ENCODE peak calls at places on chromosome 12, in eight cellular contexts. One of them, this sample, is unnamed.

GRCh38 chr12:13100610-13100881 is 2.9 kb downstream of the GSG1 start:
- DNase-seq in endothelial cell: no peak
- DNase-seq in GM10248: no peak
- DNase-seq in astrocyte: no peak
- DNase-seq in WTC11: no peak
- DNase-seq in neural progenitor cell: no peak
- DNase-seq in K562: no peak
- DNase-seq in ovary: no peak
- DNase-seq in this sample: no peak

GRCh38 chr12:29796823-29797263 is 13.1 kb upstream of the TMTC1 start:
- DNase-seq in GM10248: no peak
- DNase-seq in K562: no peak
- DNase-seq in astrocyte: peak
- DNase-seq in endothelial cell: no peak
- DNase-seq in WTC11: no peak
- DNase-seq in ovary: no peak
- DNase-seq in neural progenitor cell: peak
- DNase-seq in this sample: no peak

GRCh38 chr12:52524898-52525591 is 4.9 kb upstream of the KRT5 start:
- DNase-seq in K562: no peak
- DNase-seq in endothelial cell: no peak
- DNase-seq in neural progenitor cell: no peak
- DNase-seq in astrocyte: no peak
- DNase-seq in GM10248: no peak
- DNase-seq in WTC11: no peak
- DNase-seq in ovary: no peak
- DNase-seq in this sample: no peak

GRCh38 chr12:49121047-49121696 is 10.0 kb downstream of the TUBA1B start:
- DNase-seq in ovary: no peak
- DNase-seq in K562: peak
- DNase-seq in WTC11: peak
- DNase-seq in endothelial cell: peak
- DNase-seq in astrocyte: peak
- DNase-seq in GM10248: peak
- DNase-seq in neural progenitor cell: peak
- DNase-seq in this sample: peak

GRCh38 chr12:118680361-118680963 is 300.9 kb upstream of the SRRM4 start:
- DNase-seq in GM10248: no peak
- DNase-seq in neural progenitor cell: peak
- DNase-seq in endothelial cell: peak
- DNase-seq in WTC11: peak
- DNase-seq in ovary: no peak
- DNase-seq in K562: peak
- DNase-seq in astrocyte: no peak
- DNase-seq in this sample: peak

GRCh38 chr12:100716949-100717732 is 77.4 kb upstream of the ANO4 start:
- DNase-seq in endothelial cell: peak
- DNase-seq in K562: no peak
- DNase-seq in ovary: peak
- DNase-seq in astrocyte: peak
- DNase-seq in neural progenitor cell: peak
- DNase-seq in GM10248: no peak
- DNase-seq in WTC11: peak
- DNase-seq in this sample: peak

GRCh38 chr12:39892146-39892545 is 213.7 kb downstream of the SLC2A13 start:
- DNase-seq in WTC11: no peak
- DNase-seq in GM10248: no peak
- DNase-seq in ovary: no peak
- DNase-seq in endothelial cell: no peak
- DNase-seq in neural progenitor cell: no peak
- DNase-seq in K562: no peak
- DNase-seq in astrocyte: no peak
- DNase-seq in this sample: no peak

GRCh38 chr12:84276215-84276614 is 636.4 kb downstream of the SLC6A15 start:
- DNase-seq in K562: no peak
- DNase-seq in WTC11: no peak
- DNase-seq in astrocyte: no peak
- DNase-seq in endothelial cell: no peak
- DNase-seq in GM10248: no peak
- DNase-seq in neural progenitor cell: no peak
- DNase-seq in ovary: no peak
- DNase-seq in this sample: no peak

DNA sequence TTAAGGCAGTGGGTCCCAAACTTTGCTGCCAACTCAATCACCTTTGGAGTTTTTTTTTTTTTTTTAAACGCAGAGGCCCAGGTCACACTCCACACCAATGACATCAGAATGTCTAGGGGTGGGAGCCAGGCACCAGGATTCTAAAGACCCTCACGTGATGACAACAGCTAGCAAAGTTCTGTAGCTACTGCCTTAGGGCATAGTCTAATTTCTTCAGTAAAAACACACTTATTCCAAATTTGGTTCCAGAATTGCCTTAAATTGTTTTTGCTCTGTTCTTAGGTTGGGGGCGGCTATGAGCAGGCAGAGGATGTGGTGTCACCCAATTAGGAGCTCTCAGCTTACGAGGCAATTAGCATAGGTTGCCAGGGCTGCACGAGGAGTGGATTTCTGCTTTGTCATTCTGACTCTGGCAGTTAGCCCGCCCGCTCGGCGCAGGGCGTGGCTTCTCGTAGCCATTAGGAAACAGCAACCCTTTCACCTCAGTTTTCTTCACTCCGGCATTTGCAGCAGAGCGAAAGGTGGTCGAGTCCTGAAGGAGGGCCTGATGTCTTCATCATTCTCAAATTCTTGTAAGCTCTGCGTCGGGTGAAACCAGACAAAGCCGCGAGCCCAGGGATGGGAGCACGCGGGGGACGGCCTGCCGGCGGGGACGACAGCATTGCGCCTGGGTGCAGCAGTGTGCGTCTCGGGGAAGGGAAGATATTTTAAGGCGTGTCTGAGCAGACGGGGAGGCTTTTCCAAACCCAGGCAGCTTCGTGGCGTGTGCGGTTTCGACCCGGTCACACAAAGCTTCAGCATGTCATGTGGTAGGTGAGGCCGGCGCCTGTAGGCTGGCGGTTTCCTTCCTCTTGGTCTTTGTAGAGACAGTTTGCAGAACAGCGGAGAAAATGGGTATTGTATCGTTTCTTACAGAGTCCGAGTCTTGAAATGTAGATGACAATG is 16.7 kb upstream of the EID3 start:
- DNase-seq in GM10248: peak
- DNase-seq in WTC11: peak
- DNase-seq in endothelial cell: peak
- DNase-seq in astrocyte: peak
- DNase-seq in neural progenitor cell: peak
- DNase-seq in ovary: peak
- DNase-seq in K562: peak
- DNase-seq in this sample: peak
- TF ChIP-seq CTCF in GM10248: no peak
- TF ChIP-seq CTCF in WTC11: no peak
- TF ChIP-seq CTCF in endothelial cell: no peak
- TF ChIP-seq CTCF in astrocyte: no peak
- TF ChIP-seq CTCF in neural progenitor cell: no peak
- TF ChIP-seq CTCF in ovary: no peak
- TF ChIP-seq CTCF in K562: no peak
- TF ChIP-seq CTCF in this sample: no peak

GRCh38 chr12:128543493-128543892 is 276.5 kb downstream of the TMEM132C start:
- DNase-seq in K562: no peak
- DNase-seq in endothelial cell: no peak
- DNase-seq in ovary: no peak
- DNase-seq in GM10248: no peak
- DNase-seq in astrocyte: no peak
- DNase-seq in neural progenitor cell: peak
- DNase-seq in WTC11: no peak
- DNase-seq in this sample: no peak
- TF ChIP-seq CTCF in K562: no peak
- TF ChIP-seq CTCF in endothelial cell: no peak
- TF ChIP-seq CTCF in ovary: no peak
- TF ChIP-seq CTCF in GM10248: no peak
- TF ChIP-seq CTCF in astrocyte: no peak
- TF ChIP-seq CTCF in neural progenitor cell: peak
- TF ChIP-seq CTCF in WTC11: no peak
- TF ChIP-seq CTCF in this sample: no peak

GRCh38 chr12:6866920-6867406 is 368 bp upstream of the TPI1 start:
- DNase-seq in astrocyte: no peak
- DNase-seq in GM10248: no peak
- DNase-seq in K562: no peak
- DNase-seq in neural progenitor cell: no peak
- DNase-seq in WTC11: peak
- DNase-seq in endothelial cell: no peak
- DNase-seq in ovary: no peak
- DNase-seq in this sample: no peak

GRCh38 chr12:6866163-6866919 is 990 bp upstream of the TPI1 start:
- DNase-seq in GM10248: no peak
- DNase-seq in astrocyte: no peak
- DNase-seq in WTC11: peak
- DNase-seq in K562: peak
- DNase-seq in ovary: peak
- DNase-seq in endothelial cell: no peak
- DNase-seq in neural progenitor cell: peak
- DNase-seq in this sample: peak

GRCh38 chr12:6869049-6870021 is 2.0 kb downstream of the TPI1 start:
- DNase-seq in neural progenitor cell: peak
- DNase-seq in K562: peak
- DNase-seq in astrocyte: no peak
- DNase-seq in WTC11: peak
- DNase-seq in GM10248: peak
- DNase-seq in endothelial cell: peak
- DNase-seq in ovary: peak
- DNase-seq in this sample: peak

GRCh38 chr12:6867407-6868210 is at the start of gene TPI1:
- DNase-seq in GM10248: peak
- DNase-seq in endothelial cell: peak
- DNase-seq in astrocyte: peak
- DNase-seq in neural progenitor cell: peak
- DNase-seq in ovary: peak
- DNase-seq in K562: peak
- DNase-seq in WTC11: peak
- DNase-seq in this sample: peak

GRCh38 chr12:6868211-6869048 is 1.1 kb downstream of the TPI1 start:
- DNase-seq in GM10248: no peak
- DNase-seq in ovary: no peak
- DNase-seq in WTC11: no peak
- DNase-seq in astrocyte: no peak
- DNase-seq in K562: peak
- DNase-seq in endothelial cell: no peak
- DNase-seq in neural progenitor cell: peak
- DNase-seq in this sample: peak
- TF ChIP-seq CTCF in GM10248: no peak
- TF ChIP-seq CTCF in ovary: no peak
- TF ChIP-seq CTCF in WTC11: no peak
- TF ChIP-seq CTCF in astrocyte: peak
- TF ChIP-seq CTCF in K562: peak
- TF ChIP-seq CTCF in endothelial cell: no peak
- TF ChIP-seq CTCF in neural progenitor cell: peak
- TF ChIP-seq CTCF in this sample: no peak

DNA sequence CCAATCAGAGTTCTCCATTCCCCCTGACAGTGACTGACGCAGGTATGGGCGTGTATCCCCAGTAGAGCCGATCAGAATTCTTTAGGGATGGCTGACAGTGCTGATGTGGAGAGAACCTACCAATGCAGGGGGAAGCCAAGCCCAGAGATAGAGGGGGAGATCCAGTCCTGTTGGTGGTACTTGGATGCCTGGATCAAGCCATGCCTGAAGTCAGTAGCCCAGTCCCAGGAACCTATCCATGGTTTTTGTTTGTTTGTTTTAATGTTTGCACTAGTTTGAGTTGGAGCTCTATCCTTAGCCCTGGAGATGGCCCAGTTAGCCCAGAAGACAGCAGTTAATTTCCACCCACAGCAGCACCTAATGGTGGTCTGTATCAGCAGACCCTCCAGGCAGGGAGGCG is 40.2 kb downstream of the FOXN4 start:
- DNase-seq in K562: no peak
- DNase-seq in ovary: no peak
- DNase-seq in WTC11: no peak
- DNase-seq in GM10248: no peak
- DNase-seq in astrocyte: no peak
- DNase-seq in endothelial cell: no peak
- DNase-seq in neural progenitor cell: no peak
- DNase-seq in this sample: no peak
- TF ChIP-seq CTCF in K562: no peak
- TF ChIP-seq CTCF in ovary: no peak
- TF ChIP-seq CTCF in WTC11: no peak
- TF ChIP-seq CTCF in GM10248: no peak
- TF ChIP-seq CTCF in astrocyte: no peak
- TF ChIP-seq CTCF in endothelial cell: no peak
- TF ChIP-seq CTCF in neural progenitor cell: no peak
- TF ChIP-seq CTCF in this sample: no peak

GRCh38 chr12:46942579-46942978 is 116.8 kb upstream of the SLC38A4 start:
- DNase-seq in ovary: no peak
- DNase-seq in neural progenitor cell: no peak
- DNase-seq in GM10248: no peak
- DNase-seq in endothelial cell: no peak
- DNase-seq in WTC11: no peak
- DNase-seq in astrocyte: peak
- DNase-seq in K562: no peak
- DNase-seq in this sample: no peak
- TF ChIP-seq CTCF in ovary: no peak
- TF ChIP-seq CTCF in neural progenitor cell: no peak
- TF ChIP-seq CTCF in GM10248: no peak
- TF ChIP-seq CTCF in endothelial cell: no peak
- TF ChIP-seq CTCF in WTC11: no peak
- TF ChIP-seq CTCF in astrocyte: no peak
- TF ChIP-seq CTCF in K562: no peak
- TF ChIP-seq CTCF in this sample: no peak

This sample was measured in glutamatergic neuron.